ENCODE peak calls at places on chromosome 1, in five cellular contexts. W is GM23338, S is NCI-H1436, D is HTR-8/SVneo, I is ELR. T is an unnamed sample.

GRCh38 chr1:156214024-156214748 is 1.4 kb downstream of the PMF1 start:
- DNase-seq in W (no peak), S (no peak), D (no peak), I (peak; percentile 77), T (no peak)

GRCh38 chr1:80966266-80966665 is 834.5 kb upstream of the ADGRL2 start:
- DNase-seq in W (no peak), S (no peak), D (no peak), I (no peak), T (no peak)

GRCh38 chr1:111732718-111733117 is 6.5 kb downstream of the INKA2 start:
- DNase-seq in W (no peak), S (no peak), D (no peak), I (no peak), T (no peak)

GRCh38 chr1:21935393-21935804 is 1.7 kb downstream of the HSPG2 start:
- DNase-seq in W (no peak), S (no peak), D (no peak), I (peak; percentile 49), T (no peak)

GRCh38 chr1:23629728-23630290 is 61.8 kb upstream of the RPL11 start:
- DNase-seq in W (no peak), S (no peak), D (no peak), I (no peak), T (no peak)

GRCh38 chr1:208047975-208048374 is 137.1 kb upstream of the CD34 start:
- DNase-seq in W (no peak), S (no peak), D (no peak), I (no peak), T (no peak)

GRCh38 chr1:225657462-225657989 is 4.6 kb upstream of the ENAH start:
- DNase-seq in W (no peak), S (no peak), D (peak; percentile 67), I (peak; percentile 76), T (no peak)

GRCh38 chr1:72230746-72231145 is 51.6 kb downstream of the NEGR1 start:
- DNase-seq in W (no peak), S (no peak), D (no peak), I (peak; percentile 53), T (no peak)

GRCh38 chr1:161174911-161175310 is 2.4 kb downstream of the B4GALT3 start:
- DNase-seq in W (no peak), S (no peak), D (no peak), I (no peak), T (no peak)

T was measured in DND-41.